ENCODE peak calls at places on chromosome X, in seven cellular contexts. One of them, this sample, is unnamed. For H3K4me1, the result is how much of the 10 kb centered on the place peaks cover.

GRCh38 chrX:13571136-13571535 is 1.7 kb downstream of the EGFL6 start:
- DNase-seq in CD8-positive, alpha-beta memory T cell: no peak
- DNase-seq in hepatocyte: no peak
- DNase-seq in heart left ventricle: no peak
- DNase-seq in sigmoid colon: no peak
- DNase-seq in body of pancreas: no peak
- DNase-seq in aorta: no peak
- DNase-seq in this sample: no peak

GRCh38 chrX:23802431-23802830 is 19.5 kb downstream of the SAT1 start:
- DNase-seq in sigmoid colon: no peak
- DNase-seq in aorta: no peak
- DNase-seq in body of pancreas: no peak
- DNase-seq in hepatocyte: no peak
- DNase-seq in heart left ventricle: no peak
- DNase-seq in CD8-positive, alpha-beta memory T cell: no peak
- DNase-seq in this sample: no peak

GRCh38 chrX:133926809-133927208 is 58.6 kb downstream of the GPC3 start:
- DNase-seq in heart left ventricle: no peak
- DNase-seq in hepatocyte: no peak
- DNase-seq in body of pancreas: no peak
- DNase-seq in sigmoid colon: no peak
- DNase-seq in CD8-positive, alpha-beta memory T cell: no peak
- DNase-seq in aorta: no peak
- DNase-seq in this sample: no peak

GRCh38 chrX:102604327-102604726 is 5.0 kb downstream of the ARMCX5 start:
- DNase-seq in hepatocyte: no peak
- DNase-seq in sigmoid colon: no peak
- DNase-seq in heart left ventricle: no peak
- DNase-seq in CD8-positive, alpha-beta memory T cell: no peak
- DNase-seq in aorta: no peak
- DNase-seq in body of pancreas: no peak
- DNase-seq in this sample: no peak

GRCh38 chrX:144275403-144275802 is 391.5 kb downstream of the UBE2NL start:
- DNase-seq in hepatocyte: peak
- DNase-seq in body of pancreas: no peak
- DNase-seq in CD8-positive, alpha-beta memory T cell: no peak
- DNase-seq in sigmoid colon: no peak
- DNase-seq in aorta: no peak
- DNase-seq in heart left ventricle: no peak
- DNase-seq in this sample: no peak

GRCh38 chrX:133045986-133046385 is 50.9 kb downstream of the USP26 start:
- DNase-seq in body of pancreas: no peak
- DNase-seq in CD8-positive, alpha-beta memory T cell: no peak
- DNase-seq in aorta: no peak
- DNase-seq in hepatocyte: peak
- DNase-seq in sigmoid colon: no peak
- DNase-seq in heart left ventricle: no peak
- DNase-seq in this sample: no peak

GRCh38 chrX:129116651-129117050 is 406.6 kb downstream of the SMARCA1 start:
- DNase-seq in hepatocyte: no peak
- DNase-seq in CD8-positive, alpha-beta memory T cell: no peak
- DNase-seq in aorta: no peak
- DNase-seq in heart left ventricle: no peak
- DNase-seq in body of pancreas: no peak
- DNase-seq in sigmoid colon: no peak
- DNase-seq in this sample: no peak

GRCh38 chrX:144840616-144841015 is 406.7 kb upstream of the SPANXN1 start:
- DNase-seq in CD8-positive, alpha-beta memory T cell: no peak
- DNase-seq in aorta: no peak
- DNase-seq in heart left ventricle: no peak
- DNase-seq in hepatocyte: no peak
- DNase-seq in body of pancreas: no peak
- DNase-seq in sigmoid colon: no peak
- DNase-seq in this sample: no peak

GRCh38 chrX:88883205-88883604 is 136.2 kb downstream of the CPXCR1 start:
- DNase-seq in hepatocyte: peak
- DNase-seq in CD8-positive, alpha-beta memory T cell: no peak
- DNase-seq in sigmoid colon: no peak
- DNase-seq in body of pancreas: no peak
- DNase-seq in heart left ventricle: no peak
- DNase-seq in aorta: no peak
- DNase-seq in this sample: no peak

GRCh38 chrX:115940888-115941332 is 229.6 kb upstream of the AGTR2 start:
- DNase-seq in hepatocyte: no peak
- DNase-seq in heart left ventricle: no peak
- DNase-seq in body of pancreas: peak
- DNase-seq in aorta: peak
- DNase-seq in CD8-positive, alpha-beta memory T cell: peak
- DNase-seq in sigmoid colon: peak
- DNase-seq in this sample: peak

GRCh38 chrX:1336331-1337143 is at the start of gene IL3RA:
- DNase-seq in CD8-positive, alpha-beta memory T cell: no peak
- DNase-seq in aorta: peak
- DNase-seq in hepatocyte: peak
- DNase-seq in heart left ventricle: peak
- DNase-seq in body of pancreas: no peak
- DNase-seq in sigmoid colon: peak
- DNase-seq in this sample: peak

GRCh38 chrX:1323315-1323714 is 13.3 kb upstream of the IL3RA start:
- DNase-seq in heart left ventricle: peak
- DNase-seq in CD8-positive, alpha-beta memory T cell: peak
- DNase-seq in aorta: peak
- DNase-seq in hepatocyte: peak
- DNase-seq in body of pancreas: peak
- DNase-seq in sigmoid colon: no peak
- DNase-seq in this sample: peak

GRCh38 chrX:83469551-83469950 is 38.5 kb upstream of the POU3F4 start:
- DNase-seq in sigmoid colon: no peak
- DNase-seq in hepatocyte: peak
- DNase-seq in aorta: no peak
- DNase-seq in heart left ventricle: no peak
- DNase-seq in CD8-positive, alpha-beta memory T cell: no peak
- DNase-seq in body of pancreas: peak
- DNase-seq in this sample: no peak

GRCh38 chrX:65841263-65841662 is 173.8 kb downstream of the MSN start:
- DNase-seq in heart left ventricle: no peak
- DNase-seq in aorta: no peak
- DNase-seq in body of pancreas: no peak
- DNase-seq in sigmoid colon: no peak
- DNase-seq in CD8-positive, alpha-beta memory T cell: no peak
- DNase-seq in hepatocyte: no peak
- DNase-seq in this sample: no peak

GRCh38 chrX:87518504-87518903 is 902 bp downstream of the KLHL4 start:
- DNase-seq in body of pancreas: no peak
- DNase-seq in sigmoid colon: no peak
- DNase-seq in hepatocyte: no peak
- DNase-seq in CD8-positive, alpha-beta memory T cell: no peak
- DNase-seq in aorta: no peak
- DNase-seq in heart left ventricle: no peak
- DNase-seq in this sample: no peak

GRCh38 chrX:12372111-12372510 is 233.8 kb downstream of the FRMPD4 start:
- DNase-seq in CD8-positive, alpha-beta memory T cell: no peak
- DNase-seq in body of pancreas: no peak
- DNase-seq in hepatocyte: no peak
- DNase-seq in aorta: no peak
- DNase-seq in sigmoid colon: no peak
- DNase-seq in heart left ventricle: no peak
- DNase-seq in this sample: no peak

GRCh38 chrX:53440101-53440500 is 5.9 kb upstream of the HSD17B10 start:
- DNase-seq in body of pancreas: no peak
- DNase-seq in sigmoid colon: no peak
- DNase-seq in CD8-positive, alpha-beta memory T cell: no peak
- DNase-seq in aorta: no peak
- DNase-seq in heart left ventricle: no peak
- DNase-seq in hepatocyte: no peak
- DNase-seq in this sample: no peak

GRCh38 chrX:53438832-53439230 is 4.7 kb upstream of the HSD17B10 start:
- DNase-seq in CD8-positive, alpha-beta memory T cell: no peak
- DNase-seq in sigmoid colon: no peak
- DNase-seq in hepatocyte: no peak
- DNase-seq in aorta: no peak
- DNase-seq in heart left ventricle: no peak
- DNase-seq in body of pancreas: no peak
- DNase-seq in this sample: no peak

GRCh38 chrX:53441531-53442321 is 7.6 kb upstream of the HSD17B10 start:
- DNase-seq in hepatocyte: peak
- DNase-seq in heart left ventricle: peak
- DNase-seq in CD8-positive, alpha-beta memory T cell: peak
- DNase-seq in sigmoid colon: peak
- DNase-seq in aorta: peak
- DNase-seq in body of pancreas: peak
- DNase-seq in this sample: peak

GRCh38 chrX:53440631-53441517 is 6.7 kb upstream of the HSD17B10 start:
- DNase-seq in hepatocyte: peak
- DNase-seq in heart left ventricle: peak
- DNase-seq in sigmoid colon: peak
- DNase-seq in CD8-positive, alpha-beta memory T cell: no peak
- DNase-seq in aorta: peak
- DNase-seq in body of pancreas: peak
- DNase-seq in this sample: no peak

GRCh38 chrX:53442322-53442631 is 8.1 kb upstream of the HSD17B10 start:
- DNase-seq in hepatocyte: no peak
- DNase-seq in aorta: no peak
- DNase-seq in CD8-positive, alpha-beta memory T cell: no peak
- DNase-seq in sigmoid colon: no peak
- DNase-seq in body of pancreas: no peak
- DNase-seq in heart left ventricle: no peak
- DNase-seq in this sample: no peak
- H3K27ac ChIP-seq in hepatocyte: no peak
- H3K27ac ChIP-seq in aorta: no peak
- H3K27ac ChIP-seq in CD8-positive, alpha-beta memory T cell: no peak
- H3K27ac ChIP-seq in sigmoid colon: no peak
- H3K27ac ChIP-seq in body of pancreas: peak
- H3K27ac ChIP-seq in heart left ventricle: no peak
- H3K27ac ChIP-seq in this sample: no peak

DNA sequence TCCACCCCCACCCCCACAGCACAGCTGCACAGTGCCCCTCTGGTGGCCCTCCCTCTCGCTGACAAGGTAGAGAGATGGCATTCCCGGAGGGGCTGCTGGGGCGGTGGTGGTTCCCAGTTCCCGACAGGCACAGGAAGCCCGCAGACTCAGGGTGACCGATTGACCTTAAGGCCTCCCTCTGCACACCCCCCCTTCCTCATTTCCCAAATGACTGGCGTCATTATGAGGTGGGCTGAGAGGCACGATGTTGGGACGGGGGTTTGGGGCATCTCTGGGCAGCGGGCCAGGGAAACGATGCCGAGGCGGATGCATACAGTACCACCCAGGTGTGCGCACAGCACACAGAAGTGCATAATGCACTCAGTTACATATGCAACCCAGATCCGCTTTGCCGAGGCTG is 3.5 kb upstream of the TIMP1 start:
- DNase-seq in aorta: no peak
- DNase-seq in body of pancreas: no peak
- DNase-seq in CD8-positive, alpha-beta memory T cell: no peak
- DNase-seq in sigmoid colon: no peak
- DNase-seq in heart left ventricle: no peak
- DNase-seq in hepatocyte: peak
- DNase-seq in this sample: no peak
- H3K4me1 ChIP-seq in aorta: under half
- H3K4me1 ChIP-seq in body of pancreas: under half
- H3K4me1 ChIP-seq in CD8-positive, alpha-beta memory T cell: under half
- H3K4me1 ChIP-seq in sigmoid colon: under half
- H3K4me1 ChIP-seq in heart left ventricle: under half
- H3K4me1 ChIP-seq in hepatocyte: under half
- H3K4me1 ChIP-seq in this sample: under half

GRCh38 chrX:34653811-34654210 is 3.3 kb downstream of the TMEM47 start:
- DNase-seq in heart left ventricle: no peak
- DNase-seq in CD8-positive, alpha-beta memory T cell: no peak
- DNase-seq in sigmoid colon: no peak
- DNase-seq in hepatocyte: no peak
- DNase-seq in body of pancreas: no peak
- DNase-seq in aorta: no peak
- DNase-seq in this sample: no peak
- H3K4me3 ChIP-seq in heart left ventricle: peak
- H3K4me3 ChIP-seq in CD8-positive, alpha-beta memory T cell: no peak
- H3K4me3 ChIP-seq in sigmoid colon: peak
- H3K4me3 ChIP-seq in hepatocyte: peak
- H3K4me3 ChIP-seq in body of pancreas: no peak
- H3K4me3 ChIP-seq in aorta: peak
- H3K4me3 ChIP-seq in this sample: no peak

GRCh38 chrX:135340827-135341226 is 31.5 kb downstream of the ETDC start:
- DNase-seq in hepatocyte: no peak
- DNase-seq in sigmoid colon: no peak
- DNase-seq in aorta: no peak
- DNase-seq in CD8-positive, alpha-beta memory T cell: no peak
- DNase-seq in body of pancreas: no peak
- DNase-seq in heart left ventricle: no peak
- DNase-seq in this sample: no peak

GRCh38 chrX:135346975-135347374 is 37.7 kb downstream of the ETDC start:
- DNase-seq in body of pancreas: no peak
- DNase-seq in CD8-positive, alpha-beta memory T cell: no peak
- DNase-seq in heart left ventricle: no peak
- DNase-seq in sigmoid colon: no peak
- DNase-seq in aorta: no peak
- DNase-seq in hepatocyte: no peak
- DNase-seq in this sample: no peak

DNA sequence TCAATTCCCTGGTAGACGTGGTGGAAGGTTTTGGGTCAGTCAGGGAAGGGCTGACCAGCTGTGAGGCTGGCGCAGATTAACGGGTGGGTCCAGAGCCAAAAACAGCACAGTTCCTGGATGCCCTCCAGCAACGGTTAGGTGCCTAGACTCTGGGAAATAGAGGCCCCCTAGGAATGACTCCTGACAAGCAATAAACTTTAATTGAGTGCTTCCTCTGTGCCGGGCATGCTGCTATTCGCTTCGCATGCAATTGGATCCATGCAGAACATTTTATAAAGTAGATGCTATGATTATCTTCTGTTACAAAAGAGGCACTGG is 36.0 kb downstream of the ETDC start:
- DNase-seq in aorta: peak
- DNase-seq in body of pancreas: peak
- DNase-seq in CD8-positive, alpha-beta memory T cell: no peak
- DNase-seq in sigmoid colon: peak
- DNase-seq in heart left ventricle: peak
- DNase-seq in hepatocyte: peak
- DNase-seq in this sample: no peak
- H3K27ac ChIP-seq in aorta: no peak
- H3K27ac ChIP-seq in body of pancreas: peak
- H3K27ac ChIP-seq in CD8-positive, alpha-beta memory T cell: peak
- H3K27ac ChIP-seq in sigmoid colon: peak
- H3K27ac ChIP-seq in heart left ventricle: peak
- H3K27ac ChIP-seq in hepatocyte: peak
- H3K27ac ChIP-seq in this sample: peak

DNA sequence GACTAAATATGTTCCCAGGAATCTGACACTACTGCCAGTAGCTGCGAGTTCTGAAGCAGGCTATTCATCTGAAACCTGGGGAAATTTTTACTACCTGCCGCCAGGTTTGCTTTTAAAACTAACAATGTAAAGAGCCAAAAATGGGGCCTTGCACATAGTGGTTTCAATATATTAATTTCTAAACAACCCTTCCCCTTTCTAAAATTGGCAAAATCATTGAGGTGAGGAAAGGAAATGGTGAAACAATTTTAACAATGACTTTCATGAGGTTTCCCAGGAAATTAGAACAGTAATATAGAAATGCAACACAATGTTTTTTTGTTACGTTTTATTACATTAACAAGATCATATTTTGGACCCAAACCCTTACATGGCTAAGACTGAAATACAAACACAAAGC is 21.3 kb downstream of the FANCB start:
- DNase-seq in sigmoid colon: no peak
- DNase-seq in hepatocyte: no peak
- DNase-seq in aorta: no peak
- DNase-seq in body of pancreas: no peak
- DNase-seq in CD8-positive, alpha-beta memory T cell: no peak
- DNase-seq in heart left ventricle: no peak
- DNase-seq in this sample: no peak
- H3K4me1 ChIP-seq in sigmoid colon: under half
- H3K4me1 ChIP-seq in hepatocyte: under half
- H3K4me1 ChIP-seq in aorta: under half
- H3K4me1 ChIP-seq in body of pancreas: under half
- H3K4me1 ChIP-seq in CD8-positive, alpha-beta memory T cell: under half
- H3K4me1 ChIP-seq in heart left ventricle: under half
- H3K4me1 ChIP-seq in this sample: under half

This sample was measured in naive thymus-derived CD4-positive, alpha-beta T cell.